ENCODE peak calls at places on chromosomes 5 and 9, in four cellular contexts. K is CD4-positive, alpha-beta T cell; Q is lower lobe of right lung; M is right lobe of liver. O is an unnamed sample.
A peak's percentile ranks its signal among the peaks of the same experiment; 100 is the strongest.

GRCh38 chr5:67050635-67051034 is 146.0 kb downstream of the CD180 start:
- DNase-seq in M (no peak), Q (no peak), K (no peak), O (no peak)

GRCh38 chr5:161713042-161713441 is 27.5 kb downstream of the GABRA6 start:
- DNase-seq in K (no peak), M (no peak), Q (no peak), O (no peak)

GRCh38 chr5:78983601-78984000 is 1.5 kb downstream of the ARSB start:
- DNase-seq in K (no peak), M (no peak), Q (no peak), O (no peak)

GRCh38 chr5:145510324-145510723 is 324.8 kb downstream of the PRELID2 start:
- DNase-seq in K (no peak), Q (no peak), M (no peak), O (no peak)

GRCh38 chr5:128539038-128539429 is 989 bp upstream of the FBN2 start:
- DNase-seq in M (no peak), Q (no peak), K (no peak), O (no peak)

GRCh38 chr9:21070171-21070571 is 7.6 kb downstream of the IFNB1 start:
- DNase-seq in M (no peak), Q (no peak), K (no peak), O (peak; percentile 56)

GRCh38 chr5:55993013-55993412 is 1.8 kb downstream of the IL6ST start:
- DNase-seq in K (no peak), M (no peak), Q (no peak), O (no peak)

GRCh38 chr5:73232266-73233041 is 59.5 kb downstream of the TMEM174 start:
- DNase-seq in Q (no peak), M (no peak), K (no peak), O (no peak)

GRCh38 chr9:18821794-18822193 is 211.2 kb downstream of the SAXO1 start:
- DNase-seq in Q (no peak), M (no peak), K (no peak), O (no peak)

GRCh38 chr9:84323777-84324317 is 16.7 kb downstream of the SLC28A3 start:
- DNase-seq in K (no peak), Q (no peak), M (no peak), O (no peak)

GRCh38 chr5:162128117-162128516 is 60.5 kb downstream of the GABRG2 start:
- DNase-seq in Q (no peak), M (no peak), K (no peak), O (no peak)

GRCh38 chr5:108561416-108562204 is 179.7 kb upstream of the FBXL17 start:
- DNase-seq in Q (no peak), K (no peak), M (no peak), O (no peak)

GRCh38 chr9:113675475-113675941 is 200.6 kb upstream of the ZNF618 start:
- DNase-seq in M (no peak), K (no peak), Q (no peak), O (no peak)

GRCh38 chr9:133144142-133144886 is 19.4 kb downstream of the GBGT1 start:
- DNase-seq in M (peak; percentile 90), Q (peak; percentile 86), K (peak; percentile 86), O (no peak)

GRCh38 chr5:40484495-40484894 is 195.2 kb upstream of the PTGER4 start:
- DNase-seq in Q (no peak), M (no peak), K (no peak), O (no peak)

GRCh38 chr5:79255786-79256557 is 20.0 kb downstream of the JMY start:
- DNase-seq in K (no peak), Q (no peak), M (no peak), O (no peak)

GRCh38 chr5:2877520-2877919 is 126.0 kb upstream of the IRX2 start:
- DNase-seq in Q (no peak), M (no peak), K (no peak), O (no peak)

GRCh38 chr9:95148121-95148520 is 169.4 kb downstream of the FANCC start:
- DNase-seq in Q (no peak), K (no peak), M (no peak), O (no peak)

GRCh38 chr9:134438204-134438788 is 112.0 kb downstream of the RXRA start:
- DNase-seq in M (no peak), Q (peak; percentile 72), K (no peak), O (no peak)

GRCh38 chr5:15168397-15168796 is 296.8 kb upstream of the ANKH start:
- DNase-seq in Q (no peak), K (no peak), M (no peak), O (no peak)

GRCh38 chr9:99146574-99146973 is 41.7 kb downstream of the TGFBR1 start:
- DNase-seq in M (no peak), K (no peak), Q (no peak), O (no peak)

GRCh38 chr5:34585601-34586104 is 70.5 kb upstream of the RAI14 start:
- DNase-seq in Q (no peak), M (no peak), K (no peak), O (peak; percentile 95)

DNA sequence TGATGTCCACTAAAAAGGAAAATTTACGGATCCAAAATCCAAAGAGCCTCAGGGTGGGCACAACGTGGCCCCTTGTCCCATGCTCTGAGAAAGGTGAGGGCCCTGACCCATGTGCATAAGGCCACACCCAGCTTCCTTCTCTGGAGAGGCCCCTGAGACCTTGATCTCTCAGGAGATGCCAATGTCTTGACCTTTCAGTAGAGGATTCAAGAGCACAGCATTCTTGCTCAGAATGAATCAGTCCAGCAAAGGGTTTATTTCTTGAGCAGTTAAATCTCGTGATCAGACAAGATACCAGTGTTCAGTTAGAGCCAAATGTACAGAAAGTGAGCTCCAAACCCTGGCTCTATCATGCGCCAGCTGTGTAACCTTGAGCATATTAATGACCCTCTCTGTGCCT is 115.9 kb upstream of the DAPK1 start:
- DNase-seq in Q (no peak), M (no peak), K (no peak), O (no peak)
- H3K27ac ChIP-seq in Q (peak overlapping the region; percentile 69), M (no peak overlapping the region), K (no peak overlapping the region), O (peak overlapping the region; percentile 27)

GRCh38 chr5:148623741-148624140 is 30.6 kb downstream of the HTR4 start:
- DNase-seq in K (no peak), Q (no peak), M (no peak), O (no peak)
- H3K27ac ChIP-seq in K (no peak overlapping the region), Q (no peak overlapping the region), M (no peak overlapping the region), O (no peak overlapping the region)

DNA sequence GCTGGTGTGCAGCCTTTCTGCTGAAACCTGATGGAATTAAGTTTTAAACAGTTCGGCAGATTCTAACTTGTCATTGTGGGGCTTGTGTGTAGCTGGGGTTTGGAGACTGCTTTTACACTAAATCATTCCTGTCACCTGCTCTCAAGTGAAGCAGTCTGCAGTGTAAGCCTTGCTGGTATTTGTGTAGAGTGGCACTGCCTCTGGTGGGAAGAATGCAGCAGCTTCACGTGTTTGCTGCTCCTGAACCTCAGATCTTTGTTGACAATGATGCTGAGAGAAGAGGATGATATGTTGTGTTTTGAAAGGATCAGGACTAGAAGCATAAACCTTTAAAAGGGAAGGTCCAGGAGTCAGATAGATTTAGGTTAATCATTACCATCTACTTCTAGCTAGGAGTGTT is 88.1 kb downstream of the KDM4C start:
- DNase-seq in Q (no peak), K (no peak), M (no peak), O (no peak)
- H3K27ac ChIP-seq in Q (no peak overlapping the region), K (no peak overlapping the region), M (no peak overlapping the region), O (no peak overlapping the region)

GRCh38 chr5:43649256-43649655 is 46.3 kb downstream of the NNT start:
- DNase-seq in Q (no peak), K (no peak), M (no peak), O (no peak)
- H3K27ac ChIP-seq in Q (no peak overlapping the region), K (no peak overlapping the region), M (no peak overlapping the region), O (no peak overlapping the region)

DNA sequence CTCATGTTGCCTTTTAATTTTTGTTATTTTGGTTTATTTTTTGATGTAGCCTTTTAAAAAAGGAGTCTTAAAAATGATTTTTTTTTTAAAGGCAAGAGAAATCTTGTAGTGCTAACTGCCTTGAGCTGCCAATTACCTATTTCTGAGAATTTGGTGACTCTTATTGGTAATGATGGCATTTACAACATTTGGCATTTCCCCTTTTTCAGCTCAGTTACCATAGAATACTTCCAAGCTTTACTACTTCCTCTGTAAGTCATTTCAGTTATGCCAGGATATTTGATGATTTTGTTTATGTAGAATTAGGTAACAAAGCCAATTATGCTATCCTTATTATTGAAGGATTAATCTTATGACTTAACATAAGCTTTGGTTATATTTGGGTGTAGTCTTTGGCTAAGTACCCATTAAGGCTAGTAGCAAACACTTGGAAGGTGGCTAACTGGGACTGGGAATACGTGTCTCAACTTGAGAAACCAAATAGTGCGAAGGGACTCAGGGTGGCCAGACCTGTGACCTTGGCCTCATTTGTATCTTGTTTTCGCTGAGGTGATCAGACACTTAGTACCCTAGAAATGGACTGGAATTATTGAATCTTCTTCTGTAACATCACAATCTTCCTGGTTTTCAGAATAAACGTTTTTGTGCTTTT is 27.7 kb downstream of the CDC37L1 start:
- DNase-seq in Q (no peak), K (no peak), M (no peak), O (no peak)
- H3K27ac ChIP-seq in Q (no peak overlapping the region), K (no peak overlapping the region), M (no peak overlapping the region), O (no peak overlapping the region)

GRCh38 chr9:14272924-14273528 is 40.9 kb downstream of the NFIB start:
- DNase-seq in M (no peak), K (no peak), Q (no peak), O (no peak)
- H3K27ac ChIP-seq in M (no peak overlapping the region), K (no peak overlapping the region), Q (peak overlapping the region; percentile 4), O (no peak overlapping the region)

GRCh38 chr9:36207546-36208012 is 16.9 kb downstream of the CLTA start:
- DNase-seq in Q (no peak), K (no peak), M (no peak), O (no peak)
- H3K27ac ChIP-seq in Q (no peak overlapping the region), K (no peak overlapping the region), M (no peak overlapping the region), O (no peak overlapping the region)